ENCODE peak calls at places on chromosomes 3 and 15, in four cellular contexts. B, P, F and X are unnamed samples.

GRCh38 chr3:195543642-195544536 is 764 bp upstream of the PPP1R2 start:
- DNase-seq in B (no peak), P (peak; percentile 46), F (no peak), X (no peak)

GRCh38 chr3:3196148-3196861 is 16.8 kb upstream of the CRBN start:
- DNase-seq in B (peak; percentile 3), P (peak; percentile 12), F (peak; percentile 28), X (no peak)

GRCh38 chr15:61034793-61035710 is 194.1 kb downstream of the RORA start:
- DNase-seq in B (no peak), P (peak; percentile 88), F (no peak), X (no peak)

GRCh38 chr3:36212291-36212690 is 168.0 kb upstream of the STAC start:
- DNase-seq in B (no peak), P (peak; percentile 39), F (no peak), X (no peak)

GRCh38 chr15:82040862-82041261 is 5.0 kb downstream of the MEX3B start:
- DNase-seq in B (no peak), P (no peak), F (peak; percentile 27), X (no peak)

GRCh38 chr3:143751643-143752178 is 96.6 kb downstream of the SLC9A9 start:
- DNase-seq in B (peak; percentile 1), P (no peak), F (no peak), X (peak; percentile 8)

GRCh38 chr15:74976159-74976558 is 19.2 kb upstream of the SCAMP5 start:
- DNase-seq in B (no peak), P (no peak), F (no peak), X (no peak)

GRCh38 chr3:10357592-10358308 is 36.8 kb upstream of the SEC13 start:
- DNase-seq in B (peak; percentile 80), P (peak; percentile 93), F (no peak), X (no peak)

GRCh38 chr3:123767020-123767394 is 117.1 kb downstream of the MYLK start:
- DNase-seq in B (no peak), P (no peak), F (no peak), X (no peak)

GRCh38 chr15:42986693-42987342 is 66.2 kb upstream of the TTBK2 start:
- DNase-seq in B (no peak), P (no peak), F (no peak), X (no peak)

GRCh38 chr15:73802336-73803105 is 49.4 kb upstream of the INSYN1 start:
- DNase-seq in B (no peak), P (no peak), F (no peak), X (no peak)

GRCh38 chr3:56593455-56594158 is 36.6 kb downstream of the CCDC66 start:
- DNase-seq in B (peak; percentile 12), P (no peak), F (no peak), X (no peak)

GRCh38 chr3:197394464-197395321 is 96.3 kb upstream of the DLG1 start:
- DNase-seq in B (no peak), P (peak; percentile 97), F (no peak), X (peak; percentile 92)

GRCh38 chr3:52065264-52065756 is 8.9 kb upstream of the DUSP7 start:
- DNase-seq in B (no peak), P (no peak), F (no peak), X (no peak)

GRCh38 chr15:101444015-101444414 is 45.5 kb downstream of the PCSK6 start:
- DNase-seq in B (no peak), P (no peak), F (no peak), X (no peak)

GRCh38 chr3:42262525-42262924 is 3.5 kb downstream of the CCK start:
- DNase-seq in B (no peak), P (no peak), F (no peak), X (no peak)

GRCh38 chr3:172388412-172389078 is 59.7 kb downstream of the GHSR start:
- DNase-seq in B (no peak), P (no peak), F (no peak), X (no peak)

GRCh38 chr15:100030586-100031249 is 297.5 kb upstream of the LYSMD4 start:
- DNase-seq in B (no peak), P (peak; percentile 16), F (no peak), X (no peak)

GRCh38 chr3:30951806-30952205 is 57.3 kb upstream of the GADL1 start:
- DNase-seq in B (no peak), P (peak; percentile 15), F (no peak), X (no peak)

GRCh38 chr15:70962084-70962483 is 69.5 kb downstream of the LRRC49 start:
- DNase-seq in B (no peak), P (no peak), F (no peak), X (no peak)

GRCh38 chr3:58528629-58529028 is 8.4 kb downstream of the ACOX2 start:
- DNase-seq in B (no peak), P (peak; percentile 79), F (peak; percentile 47), X (no peak)

GRCh38 chr3:89059201-89059600 is 48.2 kb upstream of the EPHA3 start:
- DNase-seq in B (no peak), P (peak; percentile 17), F (peak; percentile 10), X (no peak)

GRCh38 chr3:186057594-186057993 is 51.3 kb downstream of the ETV5 start:
- DNase-seq in B (no peak), P (peak; percentile 63), F (no peak), X (no peak)

GRCh38 chr15:40365624-40366023 is 7.6 kb downstream of the DISP2 start:
- DNase-seq in B (no peak), P (no peak), F (no peak), X (no peak)

GRCh38 chr3:58095471-58096145 is 87.4 kb downstream of the FLNB start:
- DNase-seq in B (no peak), P (no peak), F (no peak), X (no peak)

GRCh38 chr3:114409291-114409690 is 115.5 kb downstream of the TIGIT start:
- DNase-seq in B (no peak), P (no peak), F (no peak), X (no peak)

DNA sequence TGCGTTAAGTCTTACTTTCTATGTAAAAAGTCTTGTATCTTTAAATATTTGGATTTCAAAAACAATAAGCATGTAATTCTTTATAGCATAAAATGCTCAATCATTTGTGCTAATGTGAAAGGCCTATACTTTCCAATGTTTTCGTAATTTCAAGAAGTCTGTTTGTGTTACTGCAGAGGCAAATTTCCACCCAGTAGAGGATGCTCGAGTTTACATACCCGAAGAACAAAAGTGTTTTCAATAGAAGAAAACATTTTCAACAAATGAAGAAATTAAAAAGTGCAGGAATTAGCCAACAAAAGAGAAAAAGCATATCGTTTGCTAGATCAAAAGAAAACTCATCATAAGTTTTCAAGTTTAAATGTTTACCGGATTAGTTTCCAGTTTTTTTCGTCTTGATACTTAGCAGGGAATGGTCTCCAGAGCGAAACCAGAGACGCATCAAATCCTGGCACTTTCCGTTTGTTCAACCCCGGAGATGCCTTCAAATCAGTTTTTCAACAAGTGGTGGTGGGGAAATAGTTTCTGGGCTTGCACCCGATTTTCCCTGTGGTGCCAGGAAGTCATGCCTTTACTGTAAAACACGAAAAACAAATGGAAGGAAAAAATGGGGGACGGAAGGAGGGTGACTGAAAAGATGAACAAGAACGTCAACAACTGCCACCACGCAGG is 1.0 kb downstream of the CGGBP1 start:
- DNase-seq in B (no peak), P (peak; percentile 51), F (no peak), X (no peak)
- TF ChIP-seq CTCF in B (peak; percentile 49), P (peak; percentile 29), F (no peak), X (no peak)

GRCh38 chr3:23615068-23615467 is 190.7 kb upstream of the UBE2E1 start:
- DNase-seq in B (peak; percentile 65), P (no peak), F (no peak), X (no peak)
- TF ChIP-seq CTCF in B (peak; percentile 56), P (no peak), F (no peak), X (peak; percentile 11)

GRCh38 chr15:28099555-28100140 is 533 bp upstream of the OCA2 start:
- DNase-seq in B (no peak), P (no peak), F (no peak), X (no peak)

GRCh38 chr15:28100516-28101195 is 1.5 kb upstream of the OCA2 start:
- DNase-seq in B (no peak), P (no peak), F (no peak), X (no peak)

GRCh38 chr15:28097656-28098359 is 1.3 kb downstream of the OCA2 start:
- DNase-seq in B (no peak), P (no peak), F (no peak), X (no peak)

GRCh38 chr15:28098360-28098765 is 752 bp downstream of the OCA2 start:
- DNase-seq in B (no peak), P (no peak), F (no peak), X (no peak)

DNA sequence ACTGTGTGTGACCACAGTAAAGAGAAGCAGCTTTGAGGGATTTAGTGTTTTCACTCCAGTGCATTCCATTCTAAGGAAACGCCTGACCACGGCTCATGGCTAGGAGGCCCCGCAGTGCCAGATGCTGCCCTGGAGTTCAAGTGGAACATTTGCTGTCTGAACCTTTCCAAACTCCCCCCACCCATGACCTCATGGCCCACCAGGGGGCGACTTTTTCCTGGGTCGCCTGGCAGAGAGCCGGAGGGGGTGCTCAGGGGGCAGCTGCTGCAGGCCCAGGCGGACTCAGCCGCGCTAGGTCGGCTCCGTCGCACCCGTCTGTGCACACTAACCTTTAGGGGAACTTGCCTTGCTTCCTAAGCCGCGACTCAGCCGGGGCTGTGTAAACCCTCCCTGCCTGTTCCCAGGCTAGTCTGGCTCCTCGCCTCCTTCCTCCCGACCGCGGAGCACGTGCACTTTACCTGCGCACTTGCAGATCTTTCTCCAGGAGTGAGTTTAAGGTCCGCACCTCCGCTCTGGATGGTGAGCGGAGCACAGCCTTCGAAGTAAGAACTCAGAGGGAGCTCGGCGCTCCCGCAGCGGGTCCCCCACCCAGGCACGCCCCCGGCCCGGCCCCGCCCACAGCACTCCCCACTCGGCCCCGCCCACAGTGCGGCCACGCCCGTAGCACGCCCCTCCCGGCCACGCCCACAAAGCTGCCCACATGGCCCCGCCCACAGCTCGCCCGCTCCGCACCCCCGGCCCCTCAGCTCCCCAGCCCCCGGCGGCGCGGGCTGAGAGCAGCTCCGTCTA is at the start of gene OCA2:
- DNase-seq in B (no peak), P (peak; percentile 35), F (no peak), X (no peak)
- TF ChIP-seq CTCF in B (peak; percentile 56), P (no peak), F (no peak), X (no peak)

GRCh38 chr3:12903000-12903800 is 61.8 kb upstream of the RPL32 start:
- DNase-seq in B (no peak), P (no peak), F (no peak), X (no peak)

GRCh38 chr3:12900885-12901411 is 59.6 kb upstream of the RPL32 start:
- DNase-seq in B (no peak), P (no peak), F (no peak), X (no peak)

GRCh38 chr3:12902181-12902999 is 61.0 kb upstream of the RPL32 start:
- DNase-seq in B (no peak), P (no peak), F (no peak), X (no peak)

GRCh38 chr3:12903881-12904280 is 62.5 kb upstream of the RPL32 start:
- DNase-seq in B (no peak), P (no peak), F (no peak), X (no peak)

DNA sequence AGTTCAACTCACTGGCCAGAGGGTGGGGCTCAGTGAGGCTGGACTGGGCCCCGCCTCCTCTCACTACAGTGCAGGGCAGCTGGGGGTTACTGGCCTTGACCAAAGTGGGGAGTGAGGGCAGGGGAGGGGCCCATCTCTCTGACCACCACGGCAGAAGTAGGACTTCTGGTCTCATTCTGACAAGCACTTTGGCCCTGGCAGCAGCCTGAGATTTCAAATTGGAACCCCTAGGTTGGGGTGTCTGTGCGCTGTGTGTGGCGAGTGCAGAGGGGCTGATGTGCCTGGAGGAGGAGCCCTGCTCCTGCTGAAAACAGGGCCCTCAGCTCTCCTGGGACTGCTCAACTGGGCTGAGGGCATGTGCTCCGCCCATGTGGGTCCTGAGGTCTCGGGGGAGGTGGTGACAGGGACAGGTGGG is 60.3 kb upstream of the RPL32 start:
- DNase-seq in B (peak; percentile 60), P (no peak), F (no peak), X (no peak)
- TF ChIP-seq CTCF in B (peak; percentile 56), P (no peak), F (no peak), X (no peak)

GRCh38 chr3:128950223-128950938 is 43.5 kb downstream of the CFAP92 start:
- DNase-seq in B (peak; percentile 19), P (peak; percentile 40), F (peak; percentile 34), X (no peak)
- TF ChIP-seq CTCF in B (peak; percentile 21), P (peak; percentile 33), F (no peak), X (no peak)